ENCODE peak calls at places on chromosomes 16 and 17, in ten cellular contexts. One of them, this sample, is unnamed.
A peak's percentile ranks its signal among the peaks of the same experiment; 100 is the strongest.

GRCh38 chr17:76958974-76959373 is 90.8 kb downstream of the MGAT5B start:
- DNase-seq in heart left ventricle: no peak
- DNase-seq in adrenal gland: no peak
- DNase-seq in lung: no peak
- DNase-seq in tibial nerve: no peak
- DNase-seq in WERI-Rb-1: no peak
- DNase-seq in IMR-90: no peak
- DNase-seq in lower lobe of right lung: no peak
- DNase-seq in right cardiac atrium: no peak
- DNase-seq in fibroblast of lung: no peak
- DNase-seq in this sample: no peak

GRCh38 chr17:17750881-17751280 is 69.6 kb downstream of the RAI1 start:
- DNase-seq in heart left ventricle: no peak
- DNase-seq in adrenal gland: no peak
- DNase-seq in lung: no peak
- DNase-seq in tibial nerve: no peak
- DNase-seq in WERI-Rb-1: no peak
- DNase-seq in IMR-90: no peak
- DNase-seq in lower lobe of right lung: no peak
- DNase-seq in right cardiac atrium: peak; percentile 45
- DNase-seq in fibroblast of lung: no peak
- DNase-seq in this sample: no peak

GRCh38 chr17:7130626-7131467 is 16.2 kb upstream of the ASGR2 start:
- DNase-seq in heart left ventricle: no peak
- DNase-seq in adrenal gland: no peak
- DNase-seq in lung: no peak
- DNase-seq in tibial nerve: no peak
- DNase-seq in WERI-Rb-1: no peak
- DNase-seq in IMR-90: no peak
- DNase-seq in lower lobe of right lung: no peak
- DNase-seq in right cardiac atrium: no peak
- DNase-seq in fibroblast of lung: no peak
- DNase-seq in this sample: peak; percentile 62

GRCh38 chr16:57048095-57048494 is 44.3 kb upstream of the CPNE2 start:
- DNase-seq in heart left ventricle: no peak
- DNase-seq in adrenal gland: no peak
- DNase-seq in lung: no peak
- DNase-seq in tibial nerve: no peak
- DNase-seq in WERI-Rb-1: no peak
- DNase-seq in IMR-90: no peak
- DNase-seq in lower lobe of right lung: no peak
- DNase-seq in right cardiac atrium: no peak
- DNase-seq in fibroblast of lung: no peak
- DNase-seq in this sample: no peak

GRCh38 chr17:46772879-46773620 is 45.4 kb downstream of the WNT3 start:
- DNase-seq in heart left ventricle: no peak
- DNase-seq in adrenal gland: no peak
- DNase-seq in lung: no peak
- DNase-seq in tibial nerve: no peak
- DNase-seq in WERI-Rb-1: no peak
- DNase-seq in IMR-90: no peak
- DNase-seq in lower lobe of right lung: peak; percentile 33
- DNase-seq in right cardiac atrium: no peak
- DNase-seq in fibroblast of lung: no peak
- DNase-seq in this sample: peak; percentile 65

GRCh38 chr17:4161179-4161559 is 18.2 kb downstream of the CYB5D2 start:
- DNase-seq in heart left ventricle: no peak
- DNase-seq in adrenal gland: peak; percentile 78
- DNase-seq in lung: peak; percentile 40
- DNase-seq in tibial nerve: peak; percentile 46
- DNase-seq in WERI-Rb-1: no peak
- DNase-seq in IMR-90: peak; percentile 93
- DNase-seq in lower lobe of right lung: peak; percentile 53
- DNase-seq in right cardiac atrium: peak; percentile 50
- DNase-seq in fibroblast of lung: peak; percentile 89
- DNase-seq in this sample: peak; percentile 47

GRCh38 chr16:22262460-22262859 is 34.7 kb upstream of the POLR3E start:
- DNase-seq in heart left ventricle: no peak
- DNase-seq in adrenal gland: no peak
- DNase-seq in lung: no peak
- DNase-seq in tibial nerve: no peak
- DNase-seq in WERI-Rb-1: no peak
- DNase-seq in IMR-90: peak; percentile 45
- DNase-seq in lower lobe of right lung: no peak
- DNase-seq in right cardiac atrium: no peak
- DNase-seq in fibroblast of lung: no peak
- DNase-seq in this sample: no peak

GRCh38 chr16:8905168-8905762 is 23.1 kb downstream of the LITAFD start:
- DNase-seq in heart left ventricle: no peak
- DNase-seq in adrenal gland: no peak
- DNase-seq in lung: no peak
- DNase-seq in tibial nerve: no peak
- DNase-seq in WERI-Rb-1: peak; percentile 37
- DNase-seq in IMR-90: peak; percentile 45
- DNase-seq in lower lobe of right lung: no peak
- DNase-seq in right cardiac atrium: no peak
- DNase-seq in fibroblast of lung: peak; percentile 59
- DNase-seq in this sample: peak; percentile 67

GRCh38 chr17:28916302-28916934 is 13.5 kb upstream of the DHRS13 start:
- DNase-seq in heart left ventricle: peak; percentile 44
- DNase-seq in adrenal gland: peak; percentile 44
- DNase-seq in lung: peak; percentile 42
- DNase-seq in tibial nerve: no peak
- DNase-seq in WERI-Rb-1: peak; percentile 65
- DNase-seq in IMR-90: peak; percentile 43
- DNase-seq in lower lobe of right lung: peak; percentile 55
- DNase-seq in right cardiac atrium: peak; percentile 77
- DNase-seq in fibroblast of lung: peak; percentile 61
- DNase-seq in this sample: peak; percentile 57

GRCh38 chr17:40151414-40151955 is 11.1 kb downstream of the CASC3 start:
- DNase-seq in heart left ventricle: no peak
- DNase-seq in adrenal gland: peak; percentile 42
- DNase-seq in lung: no peak
- DNase-seq in tibial nerve: no peak
- DNase-seq in WERI-Rb-1: no peak
- DNase-seq in IMR-90: no peak
- DNase-seq in lower lobe of right lung: no peak
- DNase-seq in right cardiac atrium: no peak
- DNase-seq in fibroblast of lung: no peak
- DNase-seq in this sample: no peak

GRCh38 chr16:67726106-67727034 is 7.3 kb upstream of the GFOD2 start:
- DNase-seq in heart left ventricle: no peak
- DNase-seq in adrenal gland: peak; percentile 85
- DNase-seq in lung: no peak
- DNase-seq in tibial nerve: no peak
- DNase-seq in WERI-Rb-1: no peak
- DNase-seq in IMR-90: peak; percentile 4
- DNase-seq in lower lobe of right lung: no peak
- DNase-seq in right cardiac atrium: no peak
- DNase-seq in fibroblast of lung: no peak
- DNase-seq in this sample: no peak

GRCh38 chr17:79788455-79788854 is 8.4 kb downstream of the CBX8 start:
- DNase-seq in heart left ventricle: no peak
- DNase-seq in adrenal gland: no peak
- DNase-seq in lung: no peak
- DNase-seq in tibial nerve: no peak
- DNase-seq in WERI-Rb-1: no peak
- DNase-seq in IMR-90: no peak
- DNase-seq in lower lobe of right lung: peak; percentile 6
- DNase-seq in right cardiac atrium: no peak
- DNase-seq in fibroblast of lung: no peak
- DNase-seq in this sample: peak; percentile 40
- H3K27me3 ChIP-seq in heart left ventricle: peaks cover 41% of the 10 kb centered on the region
- H3K27me3 ChIP-seq in adrenal gland: peaks cover 80% of the 10 kb centered on the region
- H3K27me3 ChIP-seq in lung: no peaks in the 10 kb centered on the region
- H3K27me3 ChIP-seq in tibial nerve: peaks cover 14% of the 10 kb centered on the region
- H3K27me3 ChIP-seq in WERI-Rb-1: no peaks in the 10 kb centered on the region
- H3K27me3 ChIP-seq in IMR-90: peaks cover 37% of the 10 kb centered on the region
- H3K27me3 ChIP-seq in lower lobe of right lung: peaks cover 94% of the 10 kb centered on the region
- H3K27me3 ChIP-seq in right cardiac atrium: no peaks in the 10 kb centered on the region
- H3K27me3 ChIP-seq in fibroblast of lung: peaks cover 38% of the 10 kb centered on the region
- H3K27me3 ChIP-seq in this sample: peaks cover 58% of the 10 kb centered on the region

DNA sequence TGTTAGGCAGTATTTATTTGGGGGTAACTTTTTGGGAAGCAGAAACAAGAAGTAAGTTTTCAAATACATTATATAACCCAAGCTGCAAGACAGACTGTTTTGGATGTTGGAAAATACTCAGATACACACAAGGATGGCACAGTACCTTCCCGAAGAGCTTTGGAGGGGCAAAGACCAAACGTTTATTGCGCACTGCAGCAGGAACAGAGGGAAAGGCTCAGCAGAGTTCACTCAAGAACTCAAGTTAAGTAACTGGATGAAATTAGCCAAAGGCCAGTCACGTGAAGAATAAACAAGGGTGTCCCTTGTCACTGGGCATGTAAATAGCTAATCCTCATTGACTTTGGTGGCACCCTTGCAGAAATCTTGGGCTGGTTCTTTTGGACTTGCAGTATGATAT is 2.8 kb downstream of the PDK2 start:
- DNase-seq in heart left ventricle: no peak
- DNase-seq in adrenal gland: no peak
- DNase-seq in lung: no peak
- DNase-seq in tibial nerve: no peak
- DNase-seq in WERI-Rb-1: no peak
- DNase-seq in IMR-90: no peak
- DNase-seq in lower lobe of right lung: no peak
- DNase-seq in right cardiac atrium: no peak
- DNase-seq in fibroblast of lung: no peak
- DNase-seq in this sample: no peak
- H3K4me3 ChIP-seq in heart left ventricle: no peak overlapping the region
- H3K4me3 ChIP-seq in adrenal gland: no peak overlapping the region
- H3K4me3 ChIP-seq in lung: no peak overlapping the region
- H3K4me3 ChIP-seq in tibial nerve: no peak overlapping the region
- H3K4me3 ChIP-seq in WERI-Rb-1: no peak overlapping the region
- H3K4me3 ChIP-seq in IMR-90: no peak overlapping the region
- H3K4me3 ChIP-seq in lower lobe of right lung: no peak overlapping the region
- H3K4me3 ChIP-seq in right cardiac atrium: no peak overlapping the region
- H3K4me3 ChIP-seq in fibroblast of lung: no peak overlapping the region
- H3K4me3 ChIP-seq in this sample: no peak overlapping the region

DNA sequence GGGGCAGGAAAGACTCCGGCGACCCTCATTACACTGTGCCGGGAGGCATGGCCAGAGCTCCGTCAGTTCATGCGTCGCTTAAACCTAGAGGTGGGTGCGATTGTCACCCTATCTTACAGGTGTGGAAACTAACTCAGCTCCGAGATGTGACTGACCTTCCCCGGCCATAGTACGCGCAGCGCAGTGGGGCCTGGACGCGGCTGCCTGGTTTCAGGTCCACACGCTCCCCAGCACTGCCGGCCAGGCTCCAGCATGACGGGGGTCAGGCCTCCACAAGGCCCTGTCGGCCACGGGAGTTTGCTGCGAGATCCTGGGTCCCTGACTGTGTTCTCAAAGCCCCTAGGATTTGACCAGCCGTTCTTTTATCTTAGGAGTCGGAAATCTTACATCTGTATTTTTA is 34.4 kb downstream of the JPH3 start:
- DNase-seq in heart left ventricle: no peak
- DNase-seq in adrenal gland: no peak
- DNase-seq in lung: no peak
- DNase-seq in tibial nerve: no peak
- DNase-seq in WERI-Rb-1: no peak
- DNase-seq in IMR-90: no peak
- DNase-seq in lower lobe of right lung: no peak
- DNase-seq in right cardiac atrium: peak; percentile 27
- DNase-seq in fibroblast of lung: no peak
- DNase-seq in this sample: no peak
- H3K27me3 ChIP-seq in heart left ventricle: no peaks in the 10 kb centered on the region
- H3K27me3 ChIP-seq in adrenal gland: no peaks in the 10 kb centered on the region
- H3K27me3 ChIP-seq in lung: no peaks in the 10 kb centered on the region
- H3K27me3 ChIP-seq in tibial nerve: no peaks in the 10 kb centered on the region
- H3K27me3 ChIP-seq in WERI-Rb-1: no peaks in the 10 kb centered on the region
- H3K27me3 ChIP-seq in IMR-90: peaks cover 40% of the 10 kb centered on the region
- H3K27me3 ChIP-seq in lower lobe of right lung: peaks cover 17% of the 10 kb centered on the region
- H3K27me3 ChIP-seq in right cardiac atrium: no peaks in the 10 kb centered on the region
- H3K27me3 ChIP-seq in fibroblast of lung: peaks cover 6% of the 10 kb centered on the region
- H3K27me3 ChIP-seq in this sample: no peaks in the 10 kb centered on the region

GRCh38 chr17:10754861-10755591 is 25.2 kb upstream of the TMEM220 start:
- DNase-seq in heart left ventricle: no peak
- DNase-seq in adrenal gland: no peak
- DNase-seq in lung: no peak
- DNase-seq in tibial nerve: no peak
- DNase-seq in WERI-Rb-1: peak; percentile 42
- DNase-seq in IMR-90: no peak
- DNase-seq in lower lobe of right lung: no peak
- DNase-seq in right cardiac atrium: no peak
- DNase-seq in fibroblast of lung: no peak
- DNase-seq in this sample: peak; percentile 62
- H3K4me3 ChIP-seq in heart left ventricle: no peak overlapping the region
- H3K4me3 ChIP-seq in adrenal gland: no peak overlapping the region
- H3K4me3 ChIP-seq in lung: no peak overlapping the region
- H3K4me3 ChIP-seq in tibial nerve: no peak overlapping the region
- H3K4me3 ChIP-seq in WERI-Rb-1: peak overlapping the region; percentile 37
- H3K4me3 ChIP-seq in IMR-90: no peak overlapping the region
- H3K4me3 ChIP-seq in lower lobe of right lung: no peak overlapping the region
- H3K4me3 ChIP-seq in right cardiac atrium: no peak overlapping the region
- H3K4me3 ChIP-seq in fibroblast of lung: no peak overlapping the region
- H3K4me3 ChIP-seq in this sample: peak overlapping the region; percentile 29

DNA sequence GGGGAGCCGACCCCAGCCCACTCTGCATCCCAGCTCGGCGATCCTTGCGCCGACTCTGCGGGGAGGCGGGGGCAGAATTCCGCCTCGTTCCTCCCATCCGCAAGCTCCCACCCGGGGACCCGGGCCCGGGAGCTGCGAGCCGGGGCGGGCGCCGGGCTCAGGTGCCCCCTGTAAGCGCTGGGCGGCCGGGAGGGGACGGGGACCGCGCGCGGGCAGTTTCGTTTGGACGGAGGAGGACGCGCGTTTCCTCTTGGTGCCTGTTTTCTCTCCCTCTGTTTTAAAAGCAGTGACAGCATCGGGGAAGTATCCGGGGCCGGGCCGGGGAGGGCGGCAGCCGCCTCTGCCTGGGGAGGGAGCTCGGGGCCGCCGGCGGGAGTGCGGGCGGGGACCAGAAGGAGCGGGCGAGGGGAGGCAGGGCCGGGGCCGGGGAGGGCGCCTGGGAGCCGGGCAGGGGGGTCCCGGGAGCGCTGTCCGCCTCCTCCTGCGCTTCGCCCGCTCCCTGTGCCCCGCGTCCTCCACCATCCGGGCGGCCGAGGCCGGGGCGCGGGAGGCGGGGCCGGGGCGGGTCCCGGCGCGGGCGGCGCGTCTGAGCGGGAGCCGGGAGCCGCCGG is 57.0 kb downstream of the RAP1GAP2 start:
- DNase-seq in heart left ventricle: peak; percentile 71
- DNase-seq in adrenal gland: peak; percentile 22
- DNase-seq in lung: peak; percentile 46
- DNase-seq in tibial nerve: no peak
- DNase-seq in WERI-Rb-1: peak; percentile 30
- DNase-seq in IMR-90: peak; percentile 49
- DNase-seq in lower lobe of right lung: peak; percentile 58
- DNase-seq in right cardiac atrium: peak; percentile 76
- DNase-seq in fibroblast of lung: peak; percentile 40
- DNase-seq in this sample: peak; percentile 91
- H3K27me3 ChIP-seq in heart left ventricle: no peaks in the 10 kb centered on the region
- H3K27me3 ChIP-seq in adrenal gland: peaks cover 35% of the 10 kb centered on the region
- H3K27me3 ChIP-seq in lung: peaks cover 4% of the 10 kb centered on the region
- H3K27me3 ChIP-seq in tibial nerve: no peaks in the 10 kb centered on the region
- H3K27me3 ChIP-seq in WERI-Rb-1: no peaks in the 10 kb centered on the region
- H3K27me3 ChIP-seq in IMR-90: no peaks in the 10 kb centered on the region
- H3K27me3 ChIP-seq in lower lobe of right lung: peaks cover 41% of the 10 kb centered on the region
- H3K27me3 ChIP-seq in right cardiac atrium: no peaks in the 10 kb centered on the region
- H3K27me3 ChIP-seq in fibroblast of lung: peaks cover 8% of the 10 kb centered on the region
- H3K27me3 ChIP-seq in this sample: no peaks in the 10 kb centered on the region

GRCh38 chr17:30958187-30958586 is 12.7 kb upstream of the RNF135 start:
- DNase-seq in heart left ventricle: no peak
- DNase-seq in adrenal gland: no peak
- DNase-seq in lung: no peak
- DNase-seq in tibial nerve: no peak
- DNase-seq in WERI-Rb-1: no peak
- DNase-seq in IMR-90: no peak
- DNase-seq in lower lobe of right lung: peak; percentile 70
- DNase-seq in right cardiac atrium: peak; percentile 77
- DNase-seq in fibroblast of lung: no peak
- DNase-seq in this sample: no peak
- H3K4me3 ChIP-seq in heart left ventricle: no peak overlapping the region
- H3K4me3 ChIP-seq in adrenal gland: no peak overlapping the region
- H3K4me3 ChIP-seq in lung: no peak overlapping the region
- H3K4me3 ChIP-seq in tibial nerve: no peak overlapping the region
- H3K4me3 ChIP-seq in WERI-Rb-1: no peak overlapping the region
- H3K4me3 ChIP-seq in IMR-90: no peak overlapping the region
- H3K4me3 ChIP-seq in lower lobe of right lung: no peak overlapping the region
- H3K4me3 ChIP-seq in right cardiac atrium: no peak overlapping the region
- H3K4me3 ChIP-seq in fibroblast of lung: no peak overlapping the region
- H3K4me3 ChIP-seq in this sample: no peak overlapping the region